ENCODE peak calls at places on chromosomes 3 and 15, in nine cellular contexts. One of them, this sample, is unnamed.

GRCh38 chr3:185942907-185943306 is 5.1 kb upstream of the TRA2B start:
- DNase-seq in IMR-90: no peak
- DNase-seq in testis: no peak
- DNase-seq in heart left ventricle: no peak
- DNase-seq in stomach: no peak
- DNase-seq in endothelial cell of umbilical vein: no peak
- DNase-seq in spleen: no peak
- DNase-seq in uterus: no peak
- DNase-seq in breast epithelium: no peak
- DNase-seq in this sample: no peak

GRCh38 chr15:66882251-66883020 is 180.4 kb downstream of the SMAD6 start:
- DNase-seq in endothelial cell of umbilical vein: peak
- DNase-seq in heart left ventricle: no peak
- DNase-seq in IMR-90: peak
- DNase-seq in stomach: no peak
- DNase-seq in spleen: no peak
- DNase-seq in uterus: peak
- DNase-seq in breast epithelium: no peak
- DNase-seq in testis: peak
- DNase-seq in this sample: peak

GRCh38 chr3:33392144-33392543 is 48.1 kb downstream of the UBP1 start:
- DNase-seq in testis: no peak
- DNase-seq in breast epithelium: no peak
- DNase-seq in spleen: no peak
- DNase-seq in IMR-90: no peak
- DNase-seq in stomach: no peak
- DNase-seq in endothelial cell of umbilical vein: no peak
- DNase-seq in heart left ventricle: no peak
- DNase-seq in uterus: no peak
- DNase-seq in this sample: no peak

GRCh38 chr3:106814231-106814630 is 563.0 kb upstream of the CCDC54 start:
- DNase-seq in endothelial cell of umbilical vein: no peak
- DNase-seq in IMR-90: no peak
- DNase-seq in uterus: no peak
- DNase-seq in stomach: no peak
- DNase-seq in testis: no peak
- DNase-seq in breast epithelium: no peak
- DNase-seq in spleen: no peak
- DNase-seq in heart left ventricle: no peak
- DNase-seq in this sample: no peak

GRCh38 chr3:44999782-45000181 is 23.7 kb downstream of the EXOSC7 start:
- DNase-seq in uterus: no peak
- DNase-seq in stomach: peak
- DNase-seq in spleen: no peak
- DNase-seq in testis: no peak
- DNase-seq in breast epithelium: no peak
- DNase-seq in IMR-90: no peak
- DNase-seq in endothelial cell of umbilical vein: no peak
- DNase-seq in heart left ventricle: no peak
- DNase-seq in this sample: no peak

GRCh38 chr3:180161770-180162169 is 125.0 kb upstream of the PEX5L start:
- DNase-seq in stomach: no peak
- DNase-seq in testis: no peak
- DNase-seq in uterus: no peak
- DNase-seq in spleen: no peak
- DNase-seq in breast epithelium: no peak
- DNase-seq in endothelial cell of umbilical vein: no peak
- DNase-seq in heart left ventricle: no peak
- DNase-seq in IMR-90: no peak
- DNase-seq in this sample: no peak

GRCh38 chr3:126179825-126180476 is 435 bp downstream of the ALDH1L1 start:
- DNase-seq in heart left ventricle: peak
- DNase-seq in endothelial cell of umbilical vein: no peak
- DNase-seq in stomach: no peak
- DNase-seq in IMR-90: no peak
- DNase-seq in spleen: no peak
- DNase-seq in testis: peak
- DNase-seq in uterus: peak
- DNase-seq in breast epithelium: peak
- DNase-seq in this sample: no peak

GRCh38 chr15:90230071-90230494 is 3.7 kb downstream of the CIB1 start:
- DNase-seq in stomach: peak
- DNase-seq in heart left ventricle: peak
- DNase-seq in IMR-90: no peak
- DNase-seq in spleen: no peak
- DNase-seq in uterus: no peak
- DNase-seq in endothelial cell of umbilical vein: no peak
- DNase-seq in testis: peak
- DNase-seq in breast epithelium: no peak
- DNase-seq in this sample: no peak

GRCh38 chr3:184419171-184419570 is 39.3 kb downstream of the CHRD start:
- DNase-seq in endothelial cell of umbilical vein: no peak
- DNase-seq in heart left ventricle: no peak
- DNase-seq in IMR-90: no peak
- DNase-seq in testis: no peak
- DNase-seq in spleen: no peak
- DNase-seq in breast epithelium: no peak
- DNase-seq in uterus: no peak
- DNase-seq in stomach: no peak
- DNase-seq in this sample: no peak

GRCh38 chr3:160060409-160061027 is 71.9 kb downstream of the IL12A start:
- DNase-seq in heart left ventricle: no peak
- DNase-seq in stomach: no peak
- DNase-seq in spleen: no peak
- DNase-seq in IMR-90: no peak
- DNase-seq in testis: no peak
- DNase-seq in breast epithelium: no peak
- DNase-seq in uterus: no peak
- DNase-seq in endothelial cell of umbilical vein: no peak
- DNase-seq in this sample: no peak

GRCh38 chr15:79003301-79003700 is 58.5 kb upstream of the CTSH start:
- DNase-seq in testis: no peak
- DNase-seq in heart left ventricle: no peak
- DNase-seq in stomach: no peak
- DNase-seq in uterus: no peak
- DNase-seq in IMR-90: peak
- DNase-seq in spleen: no peak
- DNase-seq in breast epithelium: no peak
- DNase-seq in endothelial cell of umbilical vein: no peak
- DNase-seq in this sample: no peak

GRCh38 chr3:183958226-183958625 is 59.5 kb downstream of the ABCC5 start:
- DNase-seq in spleen: no peak
- DNase-seq in uterus: no peak
- DNase-seq in breast epithelium: no peak
- DNase-seq in testis: no peak
- DNase-seq in IMR-90: no peak
- DNase-seq in heart left ventricle: no peak
- DNase-seq in stomach: no peak
- DNase-seq in endothelial cell of umbilical vein: no peak
- DNase-seq in this sample: no peak

GRCh38 chr3:168080499-168081170 is 15.1 kb downstream of the GOLIM4 start:
- DNase-seq in heart left ventricle: no peak
- DNase-seq in breast epithelium: no peak
- DNase-seq in IMR-90: no peak
- DNase-seq in stomach: no peak
- DNase-seq in uterus: no peak
- DNase-seq in spleen: no peak
- DNase-seq in testis: no peak
- DNase-seq in endothelial cell of umbilical vein: no peak
- DNase-seq in this sample: no peak

GRCh38 chr3:128841926-128842920 is 37.2 kb upstream of the ACAD9 start:
- DNase-seq in endothelial cell of umbilical vein: no peak
- DNase-seq in heart left ventricle: no peak
- DNase-seq in spleen: peak
- DNase-seq in stomach: no peak
- DNase-seq in breast epithelium: no peak
- DNase-seq in IMR-90: no peak
- DNase-seq in testis: no peak
- DNase-seq in uterus: no peak
- DNase-seq in this sample: no peak

GRCh38 chr15:63044645-63045437 is 2.3 kb downstream of the TPM1 start:
- DNase-seq in stomach: no peak
- DNase-seq in testis: no peak
- DNase-seq in uterus: peak
- DNase-seq in spleen: no peak
- DNase-seq in endothelial cell of umbilical vein: peak
- DNase-seq in breast epithelium: no peak
- DNase-seq in heart left ventricle: peak
- DNase-seq in IMR-90: peak
- DNase-seq in this sample: no peak

GRCh38 chr15:63043391-63044076 is 987 bp downstream of the TPM1 start:
- DNase-seq in endothelial cell of umbilical vein: peak
- DNase-seq in stomach: no peak
- DNase-seq in heart left ventricle: no peak
- DNase-seq in testis: no peak
- DNase-seq in spleen: peak
- DNase-seq in uterus: peak
- DNase-seq in IMR-90: no peak
- DNase-seq in breast epithelium: no peak
- DNase-seq in this sample: no peak

GRCh38 chr15:63045438-63046278 is 3.1 kb downstream of the TPM1 start:
- DNase-seq in endothelial cell of umbilical vein: peak
- DNase-seq in heart left ventricle: no peak
- DNase-seq in uterus: no peak
- DNase-seq in breast epithelium: no peak
- DNase-seq in spleen: no peak
- DNase-seq in stomach: no peak
- DNase-seq in IMR-90: no peak
- DNase-seq in testis: no peak
- DNase-seq in this sample: no peak

GRCh38 chr15:63042879-63043340 is 363 bp downstream of the TPM1 start:
- DNase-seq in heart left ventricle: no peak
- DNase-seq in stomach: no peak
- DNase-seq in IMR-90: no peak
- DNase-seq in endothelial cell of umbilical vein: peak
- DNase-seq in uterus: no peak
- DNase-seq in breast epithelium: no peak
- DNase-seq in testis: no peak
- DNase-seq in spleen: peak
- DNase-seq in this sample: no peak

DNA sequence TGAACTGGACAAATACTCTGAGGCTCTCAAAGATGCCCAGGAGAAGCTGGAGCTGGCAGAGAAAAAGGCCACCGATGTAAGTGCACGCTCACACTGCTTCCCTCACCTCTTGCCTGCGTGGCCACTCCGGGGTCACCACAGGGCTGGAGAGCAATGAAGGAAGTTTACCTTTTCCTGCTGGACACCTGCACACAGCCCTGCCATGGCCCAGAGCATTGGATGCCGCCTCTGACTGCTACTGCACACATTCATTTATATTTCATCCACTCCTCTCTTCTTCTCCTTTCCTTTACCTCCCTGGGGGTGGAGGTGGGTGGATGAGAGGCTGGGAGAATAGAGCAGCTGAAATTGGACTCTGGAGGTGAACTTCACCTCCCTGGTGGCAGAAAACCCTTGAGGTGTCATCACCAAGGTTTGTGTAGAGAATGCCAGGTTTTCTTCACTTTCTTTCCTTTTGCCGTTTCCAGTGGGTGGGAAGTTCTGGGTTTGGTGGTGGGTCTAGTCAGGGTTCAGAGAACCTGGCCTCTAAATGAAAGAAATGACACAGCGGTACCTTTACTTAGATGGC is 1.6 kb downstream of the TPM1 start:
- DNase-seq in stomach: no peak
- DNase-seq in heart left ventricle: no peak
- DNase-seq in testis: no peak
- DNase-seq in uterus: no peak
- DNase-seq in IMR-90: no peak
- DNase-seq in endothelial cell of umbilical vein: no peak
- DNase-seq in spleen: no peak
- DNase-seq in breast epithelium: no peak
- DNase-seq in this sample: no peak
- H3K4me3 ChIP-seq in stomach: peak
- H3K4me3 ChIP-seq in heart left ventricle: peak
- H3K4me3 ChIP-seq in testis: peak
- H3K4me3 ChIP-seq in uterus: peak
- H3K4me3 ChIP-seq in IMR-90: peak
- H3K4me3 ChIP-seq in endothelial cell of umbilical vein: peak
- H3K4me3 ChIP-seq in spleen: peak
- H3K4me3 ChIP-seq in breast epithelium: peak
- H3K4me3 ChIP-seq in this sample: peak

GRCh38 chr15:70569139-70569717 is 194.1 kb downstream of the UACA start:
- DNase-seq in uterus: no peak
- DNase-seq in spleen: no peak
- DNase-seq in IMR-90: peak
- DNase-seq in endothelial cell of umbilical vein: peak
- DNase-seq in testis: no peak
- DNase-seq in breast epithelium: peak
- DNase-seq in heart left ventricle: peak
- DNase-seq in stomach: peak
- DNase-seq in this sample: no peak
- TF ChIP-seq CTCF in uterus: peak
- TF ChIP-seq CTCF in spleen: peak
- TF ChIP-seq CTCF in IMR-90: peak
- TF ChIP-seq CTCF in endothelial cell of umbilical vein: peak
- TF ChIP-seq CTCF in testis: no peak
- TF ChIP-seq CTCF in breast epithelium: peak
- TF ChIP-seq CTCF in heart left ventricle: peak
- TF ChIP-seq CTCF in stomach: no peak
- TF ChIP-seq CTCF in this sample: no peak

DNA sequence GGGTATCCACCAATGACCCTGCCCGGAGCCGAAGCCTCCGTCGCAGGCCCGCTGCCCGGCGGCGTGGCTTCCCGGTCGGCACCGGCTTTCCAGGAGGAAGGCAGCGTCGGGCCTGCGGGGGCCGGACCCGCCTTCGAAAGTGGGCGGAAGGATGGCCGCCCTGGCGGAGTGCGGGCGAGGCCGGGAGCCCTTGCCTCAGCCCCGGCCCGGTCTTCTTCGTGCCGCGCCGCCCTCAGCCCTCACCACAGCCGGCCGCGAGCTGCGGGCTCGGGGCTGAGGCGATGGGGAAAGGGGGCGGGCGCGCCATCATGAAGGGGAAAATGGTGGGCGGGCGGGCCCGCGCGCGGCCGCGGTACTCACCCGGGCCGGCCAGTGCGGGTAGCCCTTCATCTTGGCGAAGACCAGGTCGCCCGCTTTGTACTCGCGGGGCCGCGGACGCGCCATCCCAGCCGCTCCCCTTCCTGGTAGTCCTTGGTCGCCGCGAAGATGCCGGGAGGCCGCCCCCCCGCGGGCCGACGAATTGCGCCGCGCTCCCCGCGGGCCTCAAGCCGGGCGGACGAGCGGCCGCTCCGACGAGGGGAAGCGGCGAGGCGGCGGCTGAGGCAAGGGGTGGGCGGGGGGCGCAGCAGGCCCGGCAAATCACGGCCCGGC is 527 bp downstream of the HDGFL3 start:
- DNase-seq in uterus: peak
- DNase-seq in stomach: peak
- DNase-seq in testis: peak
- DNase-seq in spleen: peak
- DNase-seq in IMR-90: no peak
- DNase-seq in endothelial cell of umbilical vein: peak
- DNase-seq in heart left ventricle: peak
- DNase-seq in breast epithelium: no peak
- DNase-seq in this sample: no peak
- TF ChIP-seq POLR2A in uterus: no peak
- TF ChIP-seq POLR2A in stomach: no peak
- TF ChIP-seq POLR2A in testis: no peak
- TF ChIP-seq POLR2A in spleen: no peak
- TF ChIP-seq POLR2A in IMR-90: no peak
- TF ChIP-seq POLR2A in endothelial cell of umbilical vein: peak
- TF ChIP-seq POLR2A in heart left ventricle: no peak
- TF ChIP-seq POLR2A in breast epithelium: no peak
- TF ChIP-seq POLR2A in this sample: no peak

GRCh38 chr15:88465633-88466219 is 1.5 kb downstream of the MRPL46 start:
- DNase-seq in heart left ventricle: no peak
- DNase-seq in spleen: no peak
- DNase-seq in uterus: no peak
- DNase-seq in breast epithelium: no peak
- DNase-seq in endothelial cell of umbilical vein: peak
- DNase-seq in testis: no peak
- DNase-seq in stomach: no peak
- DNase-seq in IMR-90: peak
- DNase-seq in this sample: peak
- H3K4me3 ChIP-seq in heart left ventricle: peak
- H3K4me3 ChIP-seq in spleen: no peak
- H3K4me3 ChIP-seq in uterus: no peak
- H3K4me3 ChIP-seq in breast epithelium: no peak
- H3K4me3 ChIP-seq in endothelial cell of umbilical vein: no peak
- H3K4me3 ChIP-seq in testis: no peak
- H3K4me3 ChIP-seq in stomach: peak
- H3K4me3 ChIP-seq in IMR-90: no peak
- H3K4me3 ChIP-seq in this sample: no peak